ENCODE peak calls at places on chromosomes 2 and 18, in four cellular contexts. Z is EL; D is endothelial cell; K is activated T-cell treated with anti-CD3 and anti-CD28 coated beads, Interleukin-2, amount 50 U/mL, for 4 hours. P is an unnamed sample.

GRCh38 chr18:55290898-55291297 is 297.1 kb downstream of the TCF4 start:
- DNase-seq in Z (peak; percentile 79), D (no peak), K (no peak), P (no peak)

GRCh38 chr2:157867703-157868102 is 8.4 kb downstream of the ACVR1 start:
- DNase-seq in Z (no peak), D (no peak), K (no peak), P (no peak)

GRCh38 chr18:29250843-29251242 is 1073.9 kb upstream of the CDH2 start:
- DNase-seq in Z (no peak), D (no peak), K (no peak), P (no peak)

GRCh38 chr2:109290887-109291675 is 162.1 kb downstream of the SH3RF3 start:
- DNase-seq in Z (peak; percentile 75), D (no peak), K (no peak), P (no peak)

GRCh38 chr2:110896226-110896625 is 163.9 kb downstream of the ACOXL start:
- DNase-seq in Z (no peak), D (no peak), K (no peak), P (no peak)

GRCh38 chr2:56177420-56178220 is 6.2 kb upstream of the CCDC85A start:
- DNase-seq in Z (no peak), D (no peak), K (no peak), P (no peak)

GRCh38 chr18:35355140-35355618 is 11.0 kb upstream of the ZNF24 start:
- DNase-seq in Z (peak; percentile 83), D (peak; percentile 63), K (peak; percentile 52), P (peak; percentile 65)

GRCh38 chr2:40962026-40962425 is 510.1 kb upstream of the SLC8A1 start:
- DNase-seq in Z (peak; percentile 2), D (no peak), K (no peak), P (no peak)

GRCh38 chr2:239378918-239379640 is 21.7 kb downstream of the HDAC4 start:
- DNase-seq in Z (no peak), D (no peak), K (no peak), P (no peak)

GRCh38 chr2:12714391-12715221 is 2.1 kb upstream of the TRIB2 start:
- DNase-seq in Z (peak; percentile 51), D (no peak), K (no peak), P (no peak)

GRCh38 chr2:38194751-38195150 is 118.8 kb upstream of the CYP1B1 start:
- DNase-seq in Z (no peak), D (no peak), K (no peak), P (no peak)

GRCh38 chr2:105544591-105545377 is 145.9 kb upstream of the FHL2 start:
- DNase-seq in Z (no peak), D (no peak), K (no peak), P (no peak)

GRCh38 chr2:108594132-108594981 is 60.1 kb downstream of the LIMS1 start:
- DNase-seq in Z (peak; percentile 89), D (no peak), K (no peak), P (no peak)

GRCh38 chr2:10331702-10332401 is 29.1 kb downstream of the HPCAL1 start:
- DNase-seq in Z (no peak), D (no peak), K (peak; percentile 38), P (no peak)

GRCh38 chr2:225074919-225075681 is 32.8 kb upstream of the DOCK10 start:
- DNase-seq in Z (no peak), D (no peak), K (no peak), P (no peak)

GRCh38 chr2:165621086-165621560 is 151.6 kb downstream of the CSRNP3 start:
- DNase-seq in Z (no peak), D (no peak), K (no peak), P (no peak)

GRCh38 chr2:188810591-188810990 is 163.6 kb upstream of the COL3A1 start:
- DNase-seq in Z (no peak), D (no peak), K (no peak), P (no peak)

GRCh38 chr2:69456950-69457445 is 19.8 kb upstream of the NFU1 start:
- DNase-seq in Z (no peak), D (no peak), K (no peak), P (no peak)

GRCh38 chr2:140659293-140659692 is 1471.5 kb downstream of the LRP1B start:
- DNase-seq in Z (no peak), D (no peak), K (no peak), P (no peak)

GRCh38 chr2:174337337-174338154 is 2.8 kb downstream of the SP9 start:
- DNase-seq in Z (peak; percentile 43), D (peak; percentile 59), K (no peak), P (peak; percentile 54)

GRCh38 chr18:75317723-75318122 is 107.1 kb downstream of the TSHZ1 start:
- DNase-seq in Z (no peak), D (no peak), K (no peak), P (no peak)

GRCh38 chr2:130836501-130837174 is at the start of gene ARHGEF4:
- DNase-seq in Z (peak; percentile 34), D (peak; percentile 51), K (no peak), P (peak; percentile 82)

GRCh38 chr2:127649684-127650040 is 3.7 kb downstream of the GPR17 start:
- DNase-seq in Z (peak; percentile 83), D (peak; percentile 94), K (peak; percentile 89), P (peak; percentile 88)

GRCh38 chr18:54240629-54241107 is 16.2 kb upstream of the MBD2 start:
- DNase-seq in Z (no peak), D (no peak), K (no peak), P (no peak)

GRCh38 chr18:9475643-9476580 is 599 bp downstream of the RALBP1 start:
- DNase-seq in Z (peak; percentile 70), D (no peak), K (peak; percentile 52), P (no peak)

GRCh38 chr18:36399055-36399454 is 101.5 kb downstream of the FHOD3 start:
- DNase-seq in Z (no peak), D (no peak), K (no peak), P (no peak)

GRCh38 chr18:78875268-78875997 is 104.2 kb upstream of the SALL3 start:
- DNase-seq in Z (no peak), D (no peak), K (no peak), P (peak; percentile 67)

GRCh38 chr2:72326759-72327158 is 179.1 kb upstream of the CYP26B1 start:
- DNase-seq in Z (peak; percentile 10), D (no peak), K (no peak), P (no peak)

GRCh38 chr2:26727641-26728561 is 35.4 kb downstream of the KCNK3 start:
- DNase-seq in Z (no peak), D (no peak), K (no peak), P (no peak)

GRCh38 chr2:204363513-204363912 is 181.8 kb upstream of the PARD3B start:
- DNase-seq in Z (no peak), D (no peak), K (no peak), P (no peak)

GRCh38 chr2:11658623-11659475 is 11.1 kb downstream of the NTSR2 start:
- DNase-seq in Z (no peak), D (no peak), K (no peak), P (no peak)

GRCh38 chr18:12283666-12284065 is 24.4 kb upstream of the TUBB6 start:
- DNase-seq in Z (no peak), D (no peak), K (no peak), P (no peak)

GRCh38 chr2:7721413-7721995 is 804.3 kb downstream of the RNF144A start:
- DNase-seq in Z (no peak), D (no peak), K (no peak), P (no peak)

GRCh38 chr2:43942881-43943280 is 52.9 kb downstream of the LRPPRC start:
- DNase-seq in Z (no peak), D (no peak), K (no peak), P (no peak)